ENCODE peak calls at places on chromosome 12, in six cellular contexts. V is K562, A is upper lobe of left lung, Q is GM12878, O is A549, L is HepG2. R is an unnamed sample.

GRCh38 chr12:115785548-115785947 is 491.9 kb downstream of the MED13L start:
- ATAC-seq in V (no peak), A (no peak), Q (no peak), O (no peak), L (no peak), R (no peak)

GRCh38 chr12:76183459-76184186 is 99.1 kb upstream of the NAP1L1 start:
- ATAC-seq in V (peak), A (peak), Q (peak), O (peak), L (no peak), R (no peak)

GRCh38 chr12:108302034-108302433 is 37.1 kb downstream of the CMKLR1 start:
- ATAC-seq in V (no peak), A (no peak), Q (no peak), O (no peak), L (no peak), R (no peak)

GRCh38 chr12:104909761-104910160 is 48.3 kb downstream of the SLC41A2 start:
- ATAC-seq in V (no peak), A (peak), Q (no peak), O (no peak), L (no peak), R (peak)

GRCh38 chr12:19856389-19856788 is 417.1 kb downstream of the AEBP2 start:
- ATAC-seq in V (no peak), A (peak), Q (no peak), O (no peak), L (no peak), R (no peak)

GRCh38 chr12:104764225-104765073 is 193.6 kb downstream of the SLC41A2 start:
- ATAC-seq in V (peak), A (no peak), Q (peak), O (no peak), L (no peak), R (no peak)

GRCh38 chr12:18559242-18559641 is 178.6 kb downstream of the PLCZ1 start:
- ATAC-seq in V (no peak), A (no peak), Q (no peak), O (no peak), L (no peak), R (no peak)

GRCh38 chr12:99745106-99745505 is 97.6 kb downstream of the GARIN6 start:
- ATAC-seq in V (no peak), A (no peak), Q (no peak), O (no peak), L (no peak), R (no peak)

GRCh38 chr12:113049976-113050742 is 6.4 kb upstream of the DTX1 start:
- ATAC-seq in V (no peak), A (peak), Q (peak), O (peak), L (peak), R (no peak)

GRCh38 chr12:124938606-124939427 is 24.4 kb upstream of the UBC start:
- ATAC-seq in V (peak), A (peak), Q (peak), O (peak), L (peak), R (peak)

GRCh38 chr12:124940393-124941169 is 26.1 kb upstream of the UBC start:
- ATAC-seq in V (peak), A (peak), Q (peak), O (peak), L (peak), R (peak)

GRCh38 chr12:124938066-124938465 is 23.6 kb upstream of the UBC start:
- ATAC-seq in V (no peak), A (no peak), Q (peak), O (no peak), L (no peak), R (no peak)

GRCh38 chr12:124940143-124940392 is 25.6 kb upstream of the UBC start:
- ATAC-seq in V (no peak), A (no peak), Q (peak), O (peak), L (peak), R (no peak)

GRCh38 chr12:124939428-124940142 is 25.1 kb upstream of the UBC start:
- ATAC-seq in V (peak), A (peak), Q (peak), O (peak), L (peak), R (peak)
- TF ChIP-seq EP300 in V (peak), A (no peak), Q (peak), O (no peak), L (no peak), R (no peak)

DNA sequence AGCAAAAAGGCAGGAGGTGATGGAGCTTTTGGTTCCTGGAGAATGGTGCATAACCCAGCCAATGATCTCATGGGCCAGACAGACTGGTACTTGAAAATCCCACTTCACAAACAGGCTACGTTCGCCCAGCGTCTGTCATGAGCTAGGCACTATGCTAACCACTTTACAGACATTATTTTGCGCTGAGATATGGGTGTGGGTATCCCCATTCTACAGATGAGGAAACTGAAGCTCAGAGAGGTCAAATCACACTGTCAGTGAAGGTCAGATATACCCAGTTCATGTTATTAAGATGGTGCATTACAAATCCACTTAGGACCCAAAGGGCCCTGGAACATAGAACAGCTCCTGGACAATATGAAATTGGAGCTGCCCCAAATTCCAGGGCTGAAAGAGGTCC is 1.7 kb downstream of the CCDC63 start:
- ATAC-seq in V (no peak), A (no peak), Q (no peak), O (no peak), L (no peak), R (no peak)
- TF ChIP-seq EP300 in V (no peak), A (no peak), Q (no peak), O (no peak), L (no peak), R (no peak)

GRCh38 chr12:66365718-66366485 is 63.6 kb downstream of the HELB start:
- ATAC-seq in V (no peak), A (no peak), Q (no peak), O (no peak), L (no peak), R (no peak)

GRCh38 chr12:66367015-66367667 is 64.8 kb downstream of the HELB start:
- ATAC-seq in V (no peak), A (no peak), Q (no peak), O (no peak), L (no peak), R (no peak)

GRCh38 chr12:66359300-66359699 is 57.0 kb downstream of the HELB start:
- ATAC-seq in V (no peak), A (no peak), Q (no peak), O (no peak), L (no peak), R (no peak)

DNA sequence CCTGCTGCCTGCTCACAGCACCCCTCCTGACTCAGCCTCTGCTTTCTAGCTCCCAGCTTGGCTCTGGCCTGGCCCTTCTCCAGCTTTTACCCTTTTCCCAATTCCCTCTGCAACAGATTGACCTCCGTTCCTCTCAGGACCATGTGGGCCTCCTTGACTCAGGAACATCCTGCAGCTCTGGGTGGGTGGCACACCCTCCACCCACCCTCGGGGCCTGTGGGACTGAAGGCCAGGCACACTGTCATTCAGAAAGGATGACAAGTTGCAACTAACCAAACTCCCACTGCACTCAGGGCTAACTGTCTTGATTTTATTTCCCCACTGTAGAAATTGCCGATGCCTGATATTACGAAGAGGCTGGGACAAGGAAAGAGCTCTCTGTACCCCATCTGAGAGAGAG is 59.4 kb downstream of the HELB start:
- ATAC-seq in V (no peak), A (no peak), Q (no peak), O (no peak), L (no peak), R (no peak)
- TF ChIP-seq EP300 in V (no peak), A (no peak), Q (no peak), O (no peak), L (no peak), R (no peak)

DNA sequence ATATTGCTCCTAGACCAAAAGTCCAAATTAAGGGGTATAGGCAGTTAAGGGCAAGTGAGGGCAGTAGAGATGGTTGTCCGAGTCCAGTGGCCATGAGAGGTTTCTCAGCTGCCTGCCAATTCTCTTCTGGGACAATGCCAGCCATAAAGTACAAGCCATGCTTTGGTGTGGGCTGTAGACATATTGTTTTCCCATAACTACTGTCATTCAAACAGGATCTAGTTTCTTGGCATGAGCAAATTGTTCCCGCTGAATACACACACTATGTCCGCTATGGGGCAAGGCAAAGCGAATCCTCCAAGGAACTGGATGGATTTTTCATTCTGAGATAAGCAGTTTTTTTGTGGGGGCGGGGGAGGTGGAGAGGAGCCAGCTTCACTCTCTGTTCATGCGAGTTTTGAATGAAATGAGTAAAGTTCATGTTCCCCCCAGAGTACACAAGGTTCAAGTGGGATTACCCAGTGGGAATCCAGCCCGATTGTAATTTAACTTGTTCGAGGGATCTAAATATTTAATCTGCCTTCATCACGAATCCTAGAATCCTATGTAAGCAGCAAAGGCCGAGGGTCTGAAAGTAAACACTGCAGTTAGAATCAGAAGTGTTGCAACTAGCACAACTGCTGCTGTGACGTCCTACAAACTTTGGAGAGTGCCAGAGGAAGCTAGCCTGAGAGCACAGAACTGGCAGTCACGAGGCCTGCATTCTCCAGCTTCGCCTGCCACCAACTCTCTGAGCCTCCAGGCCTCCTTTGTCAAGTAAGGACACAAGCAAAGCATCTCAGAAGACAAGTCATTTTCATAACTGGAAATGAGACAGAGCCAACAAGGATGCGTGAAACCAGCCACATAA is 137.0 kb downstream of the CRADD start:
- ATAC-seq in V (peak), A (peak), Q (no peak), O (no peak), L (peak), R (peak)
- TF ChIP-seq EP300 in V (no peak), A (peak), Q (no peak), O (no peak), L (no peak), R (peak)

R was measured in gastroesophageal sphincter.